ENCODE peak calls at places on chromosomes 16 and 17, in five cellular contexts. M is endothelial cell; T is head of caudate nucleus; V is stimulated activated CD4-positive, alpha-beta T cell treated with anti-CD3 and anti-CD28 coated beads, Interleukin-1b, Interleukin-23, amount 100 ng/mL, for 48 hours; J is ACHN. Q is an unnamed sample.

GRCh38 chr17:57294629-57295501 is 38.5 kb downstream of the MSI2 start:
- DNase-seq in M (no peak), J (peak; percentile 7), T (no peak), V (peak; percentile 36), Q (peak; percentile 15)

GRCh38 chr17:55986817-55987216 is 166.5 kb upstream of the ANKFN1 start:
- DNase-seq in M (no peak), V (no peak), J (no peak), T (no peak), Q (no peak)

GRCh38 chr17:81837641-81838040 is 2.8 kb upstream of the PPP1R27 start:
- DNase-seq in T (no peak), M (no peak), V (no peak), J (no peak), Q (no peak)

GRCh38 chr16:46929378-46930332 is 43.8 kb downstream of the DNAJA2 start:
- DNase-seq in T (peak; percentile 82), J (peak; percentile 70), M (peak; percentile 83), V (peak; percentile 60), Q (peak; percentile 60)

GRCh38 chr17:75611746-75612437 is 21.3 kb upstream of the SMIM5 start:
- DNase-seq in V (no peak), J (no peak), T (no peak), M (no peak), Q (no peak)

GRCh38 chr17:80318166-80318565 is 57.5 kb downstream of the RNF213 start:
- DNase-seq in J (no peak), V (no peak), T (no peak), M (no peak), Q (no peak)

GRCh38 chr16:26542198-26542597 is 524.5 kb upstream of the C16orf82 start:
- DNase-seq in T (no peak), M (no peak), V (no peak), J (no peak), Q (no peak)

GRCh38 chr16:69709456-69710084 is 16.8 kb downstream of the NQO1 start:
- DNase-seq in V (no peak), T (no peak), J (peak; percentile 82), M (no peak), Q (peak; percentile 70)

GRCh38 chr16:15055141-15056053 is 477 bp downstream of the NTAN1 start:
- DNase-seq in V (peak; percentile 51), J (no peak), T (peak; percentile 17), M (no peak), Q (no peak)

GRCh38 chr16:4327782-4328579 is 12.1 kb downstream of the GLIS2 start:
- DNase-seq in M (peak; percentile 79), T (peak; percentile 79), J (no peak), V (peak; percentile 67), Q (peak; percentile 76)

GRCh38 chr17:19354123-19354522 is 8.4 kb downstream of the B9D1 start:
- DNase-seq in T (no peak), J (peak; percentile 78), M (no peak), V (no peak), Q (peak; percentile 81)

GRCh38 chr16:84438971-84439696 is 65.3 kb downstream of the MEAK7 start:
- DNase-seq in M (no peak), T (no peak), V (no peak), J (no peak), Q (no peak)

GRCh38 chr17:49200423-49201083 is 9.8 kb downstream of the GNGT2 start:
- DNase-seq in V (no peak), T (no peak), M (no peak), J (no peak), Q (no peak)

GRCh38 chr17:3917391-3917931 is 1.2 kb upstream of the P2RX1 start:
- DNase-seq in M (no peak), J (no peak), T (no peak), V (no peak), Q (no peak)

GRCh38 chr17:39667262-39668140 is 752 bp upstream of the PNMT start:
- DNase-seq in M (no peak), T (no peak), V (no peak), J (no peak), Q (no peak)

GRCh38 chr17:71467719-71468118 is 653.1 kb upstream of the SOX9 start:
- DNase-seq in T (no peak), V (no peak), J (no peak), M (no peak), Q (peak; percentile 64)

GRCh38 chr17:78785663-78786057 is 3.6 kb upstream of the CYTH1 start:
- DNase-seq in V (no peak), T (no peak), M (no peak), J (no peak), Q (no peak)

GRCh38 chr16:58011652-58012051 is 10.4 kb downstream of the USB1 start:
- DNase-seq in J (peak; percentile 72), M (no peak), T (no peak), V (no peak), Q (no peak)

GRCh38 chr17:14289162-14289561 is 11.7 kb upstream of the HS3ST3B1 start:
- DNase-seq in M (no peak), V (no peak), J (no peak), T (no peak), Q (peak; percentile 21)

GRCh38 chr17:80365001-80365965 is 49.7 kb upstream of the ENDOV start:
- DNase-seq in V (no peak), M (no peak), T (no peak), J (no peak), Q (no peak)

GRCh38 chr17:43219001-43219400 is 7.3 kb downstream of the TMEM106A start:
- DNase-seq in T (no peak), M (no peak), V (no peak), J (no peak), Q (no peak)

GRCh38 chr16:54291107-54291980 is 4.8 kb upstream of the IRX3 start:
- DNase-seq in V (no peak), J (no peak), M (peak; percentile 33), T (no peak), Q (no peak)

GRCh38 chr16:84875846-84876245 is 56.1 kb downstream of the CRISPLD2 start:
- DNase-seq in V (no peak), T (no peak), J (no peak), M (no peak), Q (no peak)

GRCh38 chr16:50763211-50763610 is 21.3 kb downstream of the CYLD start:
- DNase-seq in M (no peak), J (no peak), T (no peak), V (no peak), Q (peak; percentile 95)

GRCh38 chr17:19979917-19980770 is 2.5 kb upstream of the AKAP10 start:
- DNase-seq in J (no peak), V (no peak), T (no peak), M (no peak), Q (no peak)

GRCh38 chr17:43601280-43602050 is 55.3 kb upstream of the ETV4 start:
- DNase-seq in J (no peak), T (no peak), V (no peak), M (no peak), Q (peak; percentile 48)

GRCh38 chr16:80092686-80093085 is 448.1 kb upstream of the DYNLRB2 start:
- DNase-seq in M (no peak), J (no peak), V (no peak), T (no peak), Q (peak; percentile 45)

GRCh38 chr16:23081675-23082119 is 67.6 kb downstream of the USP31 start:
- DNase-seq in V (no peak), T (no peak), J (no peak), M (no peak), Q (peak; percentile 89)